ENCODE peak calls at places on chromosomes 16 and 17, in six cellular contexts. One of them, this sample, is unnamed.

GRCh38 chr17:6439951-6440350 is 4.3 kb upstream of the PIMREG start:
- DNase-seq in GM23338: peak; percentile 53
- DNase-seq in heart left ventricle: no peak
- DNase-seq in colonic mucosa: no peak
- DNase-seq in PC-9: no peak
- DNase-seq in endothelial cell of umbilical vein: no peak
- DNase-seq in this sample: no peak

GRCh38 chr16:75265911-75266701 is 14.7 kb upstream of the BCAR1 start:
- DNase-seq in GM23338: peak; percentile 92
- DNase-seq in heart left ventricle: peak; percentile 87
- DNase-seq in colonic mucosa: peak; percentile 66
- DNase-seq in PC-9: peak; percentile 91
- DNase-seq in endothelial cell of umbilical vein: peak; percentile 71
- DNase-seq in this sample: peak; percentile 92

GRCh38 chr16:10770907-10771306 is 27.3 kb downstream of the NUBP1 start:
- DNase-seq in GM23338: no peak
- DNase-seq in heart left ventricle: no peak
- DNase-seq in colonic mucosa: no peak
- DNase-seq in PC-9: no peak
- DNase-seq in endothelial cell of umbilical vein: no peak
- DNase-seq in this sample: no peak

GRCh38 chr16:53829186-53829747 is 125.3 kb downstream of the FTO start:
- DNase-seq in GM23338: no peak
- DNase-seq in heart left ventricle: no peak
- DNase-seq in colonic mucosa: no peak
- DNase-seq in PC-9: peak; percentile 2
- DNase-seq in endothelial cell of umbilical vein: no peak
- DNase-seq in this sample: no peak

GRCh38 chr16:88703486-88704309 is 2.5 kb downstream of the RNF166 start:
- DNase-seq in GM23338: no peak
- DNase-seq in heart left ventricle: peak; percentile 81
- DNase-seq in colonic mucosa: no peak
- DNase-seq in PC-9: no peak
- DNase-seq in endothelial cell of umbilical vein: peak; percentile 59
- DNase-seq in this sample: peak; percentile 87

GRCh38 chr17:17506893-17507464 is 10.8 kb upstream of the RASD1 start:
- DNase-seq in GM23338: no peak
- DNase-seq in heart left ventricle: peak; percentile 84
- DNase-seq in colonic mucosa: peak; percentile 41
- DNase-seq in PC-9: no peak
- DNase-seq in endothelial cell of umbilical vein: no peak
- DNase-seq in this sample: peak; percentile 76

GRCh38 chr17:510223-510917 is 157.8 kb upstream of the RPH3AL start:
- DNase-seq in GM23338: no peak
- DNase-seq in heart left ventricle: no peak
- DNase-seq in colonic mucosa: no peak
- DNase-seq in PC-9: no peak
- DNase-seq in endothelial cell of umbilical vein: peak; percentile 31
- DNase-seq in this sample: no peak

GRCh38 chr16:18800674-18801196 is 614 bp downstream of the ARL6IP1 start:
- DNase-seq in GM23338: peak; percentile 66
- DNase-seq in heart left ventricle: no peak
- DNase-seq in colonic mucosa: peak; percentile 39
- DNase-seq in PC-9: no peak
- DNase-seq in endothelial cell of umbilical vein: peak; percentile 42
- DNase-seq in this sample: no peak

GRCh38 chr17:75525806-75526554 is 483 bp downstream of the LLGL2 start:
- DNase-seq in GM23338: peak; percentile 67
- DNase-seq in heart left ventricle: no peak
- DNase-seq in colonic mucosa: peak; percentile 52
- DNase-seq in PC-9: peak; percentile 45
- DNase-seq in endothelial cell of umbilical vein: no peak
- DNase-seq in this sample: peak; percentile 67

GRCh38 chr16:81265658-81266451 is 27.4 kb downstream of the BCO1 start:
- DNase-seq in GM23338: no peak
- DNase-seq in heart left ventricle: peak; percentile 86
- DNase-seq in colonic mucosa: peak; percentile 87
- DNase-seq in PC-9: no peak
- DNase-seq in endothelial cell of umbilical vein: no peak
- DNase-seq in this sample: peak; percentile 95

GRCh38 chr16:19095699-19096098 is 18.1 kb upstream of the ITPRIPL2 start:
- DNase-seq in GM23338: peak; percentile 57
- DNase-seq in heart left ventricle: no peak
- DNase-seq in colonic mucosa: no peak
- DNase-seq in PC-9: peak; percentile 88
- DNase-seq in endothelial cell of umbilical vein: no peak
- DNase-seq in this sample: no peak

GRCh38 chr16:55861288-55861687 is 13.9 kb downstream of the CES5A start:
- DNase-seq in GM23338: no peak
- DNase-seq in heart left ventricle: no peak
- DNase-seq in colonic mucosa: no peak
- DNase-seq in PC-9: no peak
- DNase-seq in endothelial cell of umbilical vein: no peak
- DNase-seq in this sample: no peak

GRCh38 chr16:22898131-22898530 is 84.2 kb downstream of the HS3ST2 start:
- DNase-seq in GM23338: no peak
- DNase-seq in heart left ventricle: no peak
- DNase-seq in colonic mucosa: no peak
- DNase-seq in PC-9: no peak
- DNase-seq in endothelial cell of umbilical vein: no peak
- DNase-seq in this sample: no peak

GRCh38 chr16:4203748-4204147 is 38.1 kb downstream of the SRL start:
- DNase-seq in GM23338: no peak
- DNase-seq in heart left ventricle: no peak
- DNase-seq in colonic mucosa: peak; percentile 38
- DNase-seq in PC-9: no peak
- DNase-seq in endothelial cell of umbilical vein: no peak
- DNase-seq in this sample: no peak

GRCh38 chr17:30104575-30105339 is 11.9 kb upstream of the NSRP1 start:
- DNase-seq in GM23338: peak; percentile 95
- DNase-seq in heart left ventricle: peak; percentile 67
- DNase-seq in colonic mucosa: peak; percentile 85
- DNase-seq in PC-9: peak; percentile 70
- DNase-seq in endothelial cell of umbilical vein: peak; percentile 85
- DNase-seq in this sample: peak; percentile 77

GRCh38 chr17:78131172-78132085 is 858 bp downstream of the TMC8 start:
- DNase-seq in GM23338: no peak
- DNase-seq in heart left ventricle: peak; percentile 66
- DNase-seq in colonic mucosa: no peak
- DNase-seq in PC-9: no peak
- DNase-seq in endothelial cell of umbilical vein: no peak
- DNase-seq in this sample: peak; percentile 75

GRCh38 chr16:31880322-31880979 is 6.8 kb downstream of the ZNF267 start:
- DNase-seq in GM23338: no peak
- DNase-seq in heart left ventricle: no peak
- DNase-seq in colonic mucosa: no peak
- DNase-seq in PC-9: no peak
- DNase-seq in endothelial cell of umbilical vein: peak; percentile 66
- DNase-seq in this sample: no peak

GRCh38 chr17:77803726-77804125 is 154.8 kb upstream of the TNRC6C start:
- DNase-seq in GM23338: no peak
- DNase-seq in heart left ventricle: no peak
- DNase-seq in colonic mucosa: no peak
- DNase-seq in PC-9: no peak
- DNase-seq in endothelial cell of umbilical vein: no peak
- DNase-seq in this sample: no peak

GRCh38 chr16:81585785-81586184 is 141.2 kb downstream of the CMIP start:
- DNase-seq in GM23338: peak; percentile 77
- DNase-seq in heart left ventricle: peak; percentile 29
- DNase-seq in colonic mucosa: no peak
- DNase-seq in PC-9: no peak
- DNase-seq in endothelial cell of umbilical vein: no peak
- DNase-seq in this sample: no peak

GRCh38 chr16:71637398-71637797 is 11.4 kb downstream of the MARVELD3 start:
- DNase-seq in GM23338: peak; percentile 69
- DNase-seq in heart left ventricle: no peak
- DNase-seq in colonic mucosa: no peak
- DNase-seq in PC-9: no peak
- DNase-seq in endothelial cell of umbilical vein: no peak
- DNase-seq in this sample: no peak

GRCh38 chr16:68776821-68777485 is 39.9 kb downstream of the CDH1 start:
- DNase-seq in GM23338: no peak
- DNase-seq in heart left ventricle: no peak
- DNase-seq in colonic mucosa: no peak
- DNase-seq in PC-9: no peak
- DNase-seq in endothelial cell of umbilical vein: no peak
- DNase-seq in this sample: no peak

GRCh38 chr17:32269377-32269776 is 3.7 kb downstream of the RHBDL3 start:
- DNase-seq in GM23338: no peak
- DNase-seq in heart left ventricle: no peak
- DNase-seq in colonic mucosa: no peak
- DNase-seq in PC-9: no peak
- DNase-seq in endothelial cell of umbilical vein: no peak
- DNase-seq in this sample: peak; percentile 87

GRCh38 chr17:57687642-57688041 is 57.5 kb downstream of the CCDC182 start:
- DNase-seq in GM23338: no peak
- DNase-seq in heart left ventricle: no peak
- DNase-seq in colonic mucosa: no peak
- DNase-seq in PC-9: no peak
- DNase-seq in endothelial cell of umbilical vein: no peak
- DNase-seq in this sample: no peak

GRCh38 chr16:66523861-66524354 is 26.0 kb downstream of the TK2 start:
- DNase-seq in GM23338: no peak
- DNase-seq in heart left ventricle: no peak
- DNase-seq in colonic mucosa: no peak
- DNase-seq in PC-9: no peak
- DNase-seq in endothelial cell of umbilical vein: peak; percentile 51
- DNase-seq in this sample: no peak
- H3K4me1 ChIP-seq in GM23338: no peaks in the 10 kb centered on the region
- H3K4me1 ChIP-seq in heart left ventricle: peaks cover 83% of the 10 kb centered on the region
- H3K4me1 ChIP-seq in colonic mucosa: no peaks in the 10 kb centered on the region
- H3K4me1 ChIP-seq in PC-9: peaks cover 33% of the 10 kb centered on the region
- H3K4me1 ChIP-seq in endothelial cell of umbilical vein: peaks cover 55% of the 10 kb centered on the region
- H3K4me1 ChIP-seq in this sample: peaks cover 23% of the 10 kb centered on the region

DNA sequence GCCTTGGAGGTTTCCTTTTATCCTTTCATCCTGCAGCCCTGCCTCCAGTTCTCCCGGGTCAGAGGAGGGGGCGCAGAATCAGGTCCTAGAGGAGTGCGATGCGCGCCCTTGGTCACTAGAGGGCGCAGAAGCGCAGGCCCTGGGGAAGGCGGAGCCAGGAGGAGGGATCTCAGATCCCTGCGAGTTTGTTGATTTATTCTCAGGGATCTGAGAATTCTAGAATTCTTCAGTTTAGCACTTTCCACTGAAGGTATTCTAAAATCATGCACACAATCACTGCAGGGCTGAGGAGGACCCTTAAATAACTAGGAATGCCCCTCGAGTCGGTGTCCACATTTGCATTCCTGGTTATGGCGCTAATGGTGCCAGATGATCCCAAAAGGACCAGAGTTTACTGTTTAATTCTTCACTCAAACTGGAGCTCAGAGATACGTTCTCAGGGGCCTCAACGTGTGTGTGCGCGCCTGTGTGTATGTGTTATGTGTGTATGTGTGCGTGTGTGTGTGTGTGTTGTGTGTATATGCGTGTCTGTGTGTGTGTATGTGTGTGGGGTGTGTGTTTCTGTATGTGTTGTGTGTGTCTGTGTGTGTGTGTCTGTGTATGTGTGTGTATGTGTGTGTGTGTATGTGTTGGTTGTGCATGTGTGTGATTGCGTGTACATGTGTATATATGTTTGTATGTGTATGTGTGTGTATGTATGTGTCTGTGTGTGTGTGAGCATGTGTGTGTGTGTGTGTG is 6.9 kb upstream of the ELAC2 start:
- DNase-seq in GM23338: peak; percentile 87
- DNase-seq in heart left ventricle: peak; percentile 79
- DNase-seq in colonic mucosa: peak; percentile 60
- DNase-seq in PC-9: peak; percentile 75
- DNase-seq in endothelial cell of umbilical vein: peak; percentile 71
- DNase-seq in this sample: peak; percentile 50
- H3K4me3 ChIP-seq in GM23338: peak overlapping the region; percentile 42
- H3K4me3 ChIP-seq in heart left ventricle: no peak overlapping the region
- H3K4me3 ChIP-seq in colonic mucosa: no peak overlapping the region
- H3K4me3 ChIP-seq in PC-9: peak overlapping the region; percentile 37
- H3K4me3 ChIP-seq in endothelial cell of umbilical vein: no peak overlapping the region
- H3K4me3 ChIP-seq in this sample: no peak overlapping the region

DNA sequence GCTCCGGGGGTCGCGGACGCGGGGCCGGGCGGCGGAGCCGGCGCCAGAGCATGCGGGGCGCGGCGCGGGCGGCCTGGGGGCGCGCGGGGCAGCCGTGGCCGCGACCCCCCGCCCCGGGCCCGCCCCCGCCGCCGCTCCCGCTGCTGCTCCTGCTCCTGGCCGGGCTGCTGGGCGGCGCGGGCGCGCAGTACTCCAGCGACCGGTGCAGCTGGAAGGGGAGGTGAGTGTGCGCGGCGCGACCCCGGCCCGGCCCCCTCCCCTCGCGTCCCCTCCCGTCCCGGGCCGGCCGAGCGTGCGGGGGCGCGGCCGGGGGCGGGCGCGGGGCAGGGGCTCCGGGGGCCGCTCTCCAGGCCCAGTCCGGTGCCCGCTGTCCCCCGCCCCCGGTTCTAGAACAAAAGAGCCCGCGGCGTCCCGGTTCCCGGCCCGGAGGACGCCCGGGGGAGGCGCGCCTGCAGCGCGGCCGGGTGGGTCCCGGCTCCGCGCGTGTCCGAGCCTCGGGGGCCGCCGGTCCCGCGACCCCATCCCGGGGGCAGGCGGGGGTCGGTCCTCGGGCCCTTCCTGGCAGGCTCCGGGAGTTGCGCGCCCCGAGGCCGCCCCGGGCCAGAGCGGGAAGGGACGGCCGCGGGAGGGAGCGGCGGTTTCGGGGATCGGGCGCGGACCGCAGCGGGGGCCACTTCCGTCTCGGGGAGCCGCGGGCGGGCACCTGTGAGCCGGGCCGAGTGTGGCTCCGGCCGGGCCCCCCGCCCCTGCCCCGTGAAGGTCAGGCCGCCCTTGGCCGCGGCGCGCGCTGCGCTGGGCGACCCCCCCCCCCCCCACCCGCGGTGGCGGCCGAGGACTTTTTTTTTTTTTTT is 582 bp downstream of the METRNL start:
- DNase-seq in GM23338: no peak
- DNase-seq in heart left ventricle: no peak
- DNase-seq in colonic mucosa: no peak
- DNase-seq in PC-9: no peak
- DNase-seq in endothelial cell of umbilical vein: no peak
- DNase-seq in this sample: no peak
- H3K27ac ChIP-seq in GM23338: no peak overlapping the region
- H3K27ac ChIP-seq in heart left ventricle: peak overlapping the region; percentile 89
- H3K27ac ChIP-seq in colonic mucosa: peak overlapping the region; percentile 82
- H3K27ac ChIP-seq in PC-9: no peak overlapping the region
- H3K27ac ChIP-seq in endothelial cell of umbilical vein: no peak overlapping the region
- H3K27ac ChIP-seq in this sample: peak overlapping the region; percentile 60

GRCh38 chr17:82791532-82791931 is 39.7 kb downstream of the TBCD start:
- DNase-seq in GM23338: no peak
- DNase-seq in heart left ventricle: no peak
- DNase-seq in colonic mucosa: no peak
- DNase-seq in PC-9: no peak
- DNase-seq in endothelial cell of umbilical vein: peak; percentile 37
- DNase-seq in this sample: no peak

GRCh38 chr17:82789051-82789592 is 37.3 kb downstream of the TBCD start:
- DNase-seq in GM23338: no peak
- DNase-seq in heart left ventricle: no peak
- DNase-seq in colonic mucosa: no peak
- DNase-seq in PC-9: no peak
- DNase-seq in endothelial cell of umbilical vein: no peak
- DNase-seq in this sample: no peak

GRCh38 chr17:82788206-82789001 is 36.5 kb downstream of the TBCD start:
- DNase-seq in GM23338: no peak
- DNase-seq in heart left ventricle: no peak
- DNase-seq in colonic mucosa: no peak
- DNase-seq in PC-9: no peak
- DNase-seq in endothelial cell of umbilical vein: no peak
- DNase-seq in this sample: no peak

GRCh38 chr17:82790391-82790790 is 38.5 kb downstream of the TBCD start:
- DNase-seq in GM23338: no peak
- DNase-seq in heart left ventricle: no peak
- DNase-seq in colonic mucosa: no peak
- DNase-seq in PC-9: no peak
- DNase-seq in endothelial cell of umbilical vein: no peak
- DNase-seq in this sample: no peak

GRCh38 chr17:82789806-82790205 is 37.9 kb downstream of the TBCD start:
- DNase-seq in GM23338: no peak
- DNase-seq in heart left ventricle: no peak
- DNase-seq in colonic mucosa: no peak
- DNase-seq in PC-9: no peak
- DNase-seq in endothelial cell of umbilical vein: no peak
- DNase-seq in this sample: peak; percentile 69
- H3K4me1 ChIP-seq in GM23338: no peaks in the 10 kb centered on the region
- H3K4me1 ChIP-seq in heart left ventricle: no peaks in the 10 kb centered on the region
- H3K4me1 ChIP-seq in colonic mucosa: no peaks in the 10 kb centered on the region
- H3K4me1 ChIP-seq in PC-9: no peaks in the 10 kb centered on the region
- H3K4me1 ChIP-seq in endothelial cell of umbilical vein: no peaks in the 10 kb centered on the region
- H3K4me1 ChIP-seq in this sample: no peaks in the 10 kb centered on the region